ENCODE peak calls at places on chromosomes 5 and 9, in seven cellular contexts. K, J, L, A, Z, N and G are unnamed samples.

GRCh38 chr5:96936431-96937221 is 746 bp downstream of the LNPEP start:
- DNase-seq in L (peak), J (peak), Z (no peak), K (peak), A (peak), N (peak), G (peak)

GRCh38 chr9:137916540-137916939 is 39.0 kb downstream of the CACNA1B start:
- DNase-seq in J (no peak), N (no peak), A (no peak), L (no peak), Z (no peak), K (no peak), G (no peak)

GRCh38 chr9:14993061-14993800 is 83.0 kb upstream of the FREM1 start:
- DNase-seq in K (peak), A (peak), N (peak), L (peak), J (peak), Z (peak), G (peak)

GRCh38 chr5:35908814-35909213 is 29.6 kb downstream of the CAPSL start:
- DNase-seq in A (no peak), K (no peak), N (no peak), L (no peak), J (no peak), Z (no peak), G (no peak)

GRCh38 chr5:157511656-157512644 is 51.9 kb downstream of the NIPAL4 start:
- DNase-seq in A (no peak), K (peak), J (no peak), N (peak), Z (no peak), L (peak), G (peak)

GRCh38 chr5:32785639-32786216 is 74.6 kb downstream of the NPR3 start:
- DNase-seq in K (no peak), L (no peak), Z (no peak), N (no peak), A (no peak), J (no peak), G (no peak)

GRCh38 chr5:80309871-80310665 is 9.7 kb upstream of the SPZ1 start:
- DNase-seq in A (no peak), L (no peak), N (no peak), Z (no peak), J (no peak), K (no peak), G (no peak)

GRCh38 chr5:91127682-91128081 is 255.4 kb downstream of the ARRDC3 start:
- DNase-seq in A (no peak), J (no peak), Z (no peak), K (no peak), L (no peak), N (no peak), G (no peak)

GRCh38 chr9:114643906-114644305 is 13.7 kb downstream of the TEX53 start:
- DNase-seq in N (peak), L (no peak), K (no peak), A (no peak), Z (no peak), J (no peak), G (no peak)

GRCh38 chr9:133888048-133888778 is 103.9 kb downstream of the VAV2 start:
- DNase-seq in A (no peak), L (no peak), N (no peak), J (no peak), Z (peak), K (no peak), G (no peak)

GRCh38 chr9:36504154-36504550 is 68.5 kb upstream of the MELK start:
- DNase-seq in A (no peak), N (no peak), Z (no peak), K (no peak), L (no peak), J (no peak), G (no peak)

GRCh38 chr9:69115621-69116020 is 58.5 kb upstream of the TJP2 start:
- DNase-seq in Z (no peak), N (no peak), K (no peak), A (no peak), L (no peak), J (no peak), G (no peak)

GRCh38 chr5:132446621-132447020 is 44.0 kb downstream of the IRF1 start:
- DNase-seq in A (no peak), K (peak), Z (no peak), J (no peak), L (no peak), N (peak), G (peak)

GRCh38 chr9:75142208-75142607 is 53.9 kb downstream of the OSTF1 start:
- DNase-seq in A (no peak), Z (no peak), K (no peak), N (no peak), L (no peak), J (no peak), G (no peak)

GRCh38 chr5:141369994-141370848 is at the start of gene PCDHGB3:
- DNase-seq in K (no peak), A (no peak), Z (no peak), N (peak), J (no peak), L (no peak), G (no peak)

GRCh38 chr5:159883522-159883950 is 32.7 kb upstream of the ADRA1B start:
- DNase-seq in A (no peak), J (no peak), N (no peak), Z (no peak), K (no peak), L (no peak), G (no peak)